ENCODE peak calls at places on chromosomes 1 and 21, in seven cellular contexts. F, X, K, A, L, O and T are unnamed samples.

GRCh38 chr1:245684636-245685035 is 529.9 kb downstream of the KIF26B start:
- DNase-seq in F (no peak), X (no peak), K (no peak), A (no peak), L (no peak), O (no peak), T (no peak)

GRCh38 chr1:147413110-147413605 is 128.1 kb upstream of the BCL9 start:
- DNase-seq in F (no peak), X (no peak), K (no peak), A (no peak), L (no peak), O (no peak), T (no peak)

GRCh38 chr1:97252076-97252475 is 530.5 kb downstream of the PTBP2 start:
- DNase-seq in F (no peak), X (peak), K (no peak), A (no peak), L (peak), O (no peak), T (peak)

GRCh38 chr1:219173758-219174671 is at the start of gene LYPLAL1:
- DNase-seq in F (peak), X (peak), K (peak), A (peak), L (peak), O (peak), T (peak)

GRCh38 chr1:109792056-109792831 is 28.5 kb upstream of the EPS8L3 start:
- DNase-seq in F (peak), X (no peak), K (no peak), A (peak), L (peak), O (peak), T (peak)

GRCh38 chr1:42913426-42914091 is 45.1 kb downstream of the SLC2A1 start:
- DNase-seq in F (no peak), X (peak), K (peak), A (peak), L (peak), O (peak), T (peak)

GRCh38 chr1:208654241-208654640 is 410.1 kb upstream of the PLXNA2 start:
- DNase-seq in F (no peak), X (no peak), K (peak), A (peak), L (peak), O (peak), T (peak)

GRCh38 chr21:41542727-41543126 is 34.8 kb upstream of the TMPRSS2 start:
- DNase-seq in F (no peak), X (no peak), K (no peak), A (no peak), L (no peak), O (no peak), T (no peak)

GRCh38 chr21:34187935-34188334 is 114.6 kb downstream of the MRPS6 start:
- DNase-seq in F (peak), X (peak), K (no peak), A (no peak), L (peak), O (no peak), T (peak)

GRCh38 chr1:235503333-235504121 is 725 bp downstream of the B3GALNT2 start:
- DNase-seq in F (peak), X (peak), K (peak), A (peak), L (peak), O (peak), T (peak)

GRCh38 chr1:96414598-96414997 is 307.0 kb upstream of the PTBP2 start:
- DNase-seq in F (no peak), X (no peak), K (no peak), A (no peak), L (no peak), O (no peak), T (peak)

GRCh38 chr1:166391677-166392076 is 224.9 kb upstream of the FAM78B start:
- DNase-seq in F (no peak), X (no peak), K (no peak), A (no peak), L (no peak), O (no peak), T (no peak)

GRCh38 chr1:235090406-235091069 is 38.1 kb downstream of the TOMM20 start:
- DNase-seq in F (peak), X (no peak), K (no peak), A (no peak), L (no peak), O (no peak), T (peak)

GRCh38 chr1:223029985-223030769 is 112.9 kb downstream of the TLR5 start:
- DNase-seq in F (no peak), X (no peak), K (no peak), A (no peak), L (no peak), O (no peak), T (no peak)

GRCh38 chr1:181111559-181111958 is 23.1 kb downstream of the IER5 start:
- DNase-seq in F (no peak), X (no peak), K (no peak), A (no peak), L (no peak), O (no peak), T (no peak)

GRCh38 chr21:37877171-37877570 is 39.1 kb downstream of the KCNJ6 start:
- DNase-seq in F (no peak), X (no peak), K (no peak), A (peak), L (no peak), O (no peak), T (peak)

GRCh38 chr1:157870477-157870876 is 28.9 kb upstream of the CD5L start:
- DNase-seq in F (no peak), X (no peak), K (no peak), A (no peak), L (no peak), O (no peak), T (no peak)

GRCh38 chr1:44780583-44781121 is 5.3 kb downstream of the RPS8 start:
- DNase-seq in F (no peak), X (no peak), K (no peak), A (no peak), L (no peak), O (no peak), T (no peak)

GRCh38 chr1:25033828-25034451 is 103.9 kb upstream of the RUNX3 start:
- DNase-seq in F (peak), X (peak), K (no peak), A (no peak), L (no peak), O (no peak), T (no peak)

GRCh38 chr1:41442697-41443251 is 41.7 kb downstream of the EDN2 start:
- DNase-seq in F (peak), X (no peak), K (no peak), A (no peak), L (peak), O (no peak), T (no peak)

GRCh38 chr1:172795741-172796140 is 136.8 kb downstream of the FASLG start:
- DNase-seq in F (no peak), X (no peak), K (no peak), A (no peak), L (no peak), O (no peak), T (no peak)

GRCh38 chr1:2530501-2531361 is 668 bp upstream of the HES5 start:
- DNase-seq in F (no peak), X (no peak), K (peak), A (no peak), L (no peak), O (no peak), T (no peak)

GRCh38 chr1:110173466-110174117 is 23.3 kb downstream of the SLC6A17 start:
- DNase-seq in F (no peak), X (no peak), K (no peak), A (no peak), L (peak), O (no peak), T (no peak)

GRCh38 chr1:62689524-62689923 is 1.3 kb upstream of the DOCK7 start:
- DNase-seq in F (no peak), X (no peak), K (no peak), A (peak), L (peak), O (no peak), T (peak)

GRCh38 chr1:244815600-244816099 is 19.8 kb upstream of the COX20 start:
- DNase-seq in F (no peak), X (no peak), K (peak), A (no peak), L (no peak), O (no peak), T (no peak)

GRCh38 chr1:198850196-198850595 is 211.4 kb downstream of the PTPRC start:
- DNase-seq in F (no peak), X (no peak), K (no peak), A (no peak), L (no peak), O (no peak), T (no peak)

GRCh38 chr1:23276531-23276930 is 59.2 kb upstream of the HTR1D start:
- DNase-seq in F (no peak), X (no peak), K (no peak), A (no peak), L (no peak), O (no peak), T (no peak)

GRCh38 chr1:185426761-185427698 is 110.0 kb upstream of the IVNS1ABP start:
- DNase-seq in F (no peak), X (peak), K (no peak), A (no peak), L (peak), O (no peak), T (peak)

GRCh38 chr1:203172184-203173115 is 3.2 kb downstream of the MYBPH start:
- DNase-seq in F (peak), X (no peak), K (peak), A (peak), L (peak), O (peak), T (peak)

GRCh38 chr1:164772635-164773034 is 213.7 kb downstream of the PBX1 start:
- DNase-seq in F (peak), X (peak), K (no peak), A (peak), L (peak), O (peak), T (peak)

GRCh38 chr1:16063226-16063829 is 10.1 kb downstream of the FAM131C start:
- DNase-seq in F (peak), X (no peak), K (no peak), A (no peak), L (no peak), O (no peak), T (no peak)